ENCODE peak calls at places on chromosomes 3 and 15, in five cellular contexts. A, O, I, J and C are unnamed samples.

GRCh38 chr3:4232798-4233197 is 70.4 kb upstream of the SETMAR start:
- DNase-seq in A (no peak), I (no peak), J (no peak), O (no peak), C (no peak)

GRCh38 chr3:50275996-50276761 is 2.7 kb upstream of the LSMEM2 start:
- DNase-seq in I (no peak), A (no peak), O (no peak), J (no peak), C (no peak)

GRCh38 chr15:69610264-69610663 is 157.6 kb downstream of the RPLP1 start:
- DNase-seq in I (no peak), A (no peak), O (no peak), J (no peak), C (no peak)

GRCh38 chr15:75153084-75153483 is 48.6 kb upstream of the C15orf39 start:
- DNase-seq in I (no peak), A (no peak), O (no peak), J (peak), C (no peak)

GRCh38 chr15:52101542-52102340 is 10.8 kb downstream of the BCL2L10 start:
- DNase-seq in A (no peak), O (no peak), J (peak), I (no peak), C (no peak)

GRCh38 chr3:31275038-31275562 is 257.6 kb upstream of the STT3B start:
- DNase-seq in A (no peak), J (no peak), I (no peak), O (no peak), C (no peak)

GRCh38 chr15:36632196-36632595 is 52.8 kb downstream of the CDIN1 start:
- DNase-seq in J (no peak), I (no peak), A (no peak), O (no peak), C (no peak)

GRCh38 chr3:75089831-75090230 is 475.4 kb upstream of the CNTN3 start:
- DNase-seq in A (no peak), I (no peak), O (no peak), J (no peak), C (no peak)

GRCh38 chr15:42378011-42378410 is 18.7 kb downstream of the CAPN3 start:
- DNase-seq in J (no peak), I (no peak), A (no peak), O (no peak), C (no peak)

GRCh38 chr3:116340680-116341216 is 104.5 kb downstream of the LSAMP start:
- DNase-seq in J (no peak), O (no peak), A (no peak), I (no peak), C (no peak)

GRCh38 chr3:136750209-136750921 is 1.8 kb downstream of the STAG1 start:
- DNase-seq in J (peak), O (no peak), I (no peak), A (no peak), C (no peak)

GRCh38 chr15:57668074-57668473 is 38.4 kb upstream of the POLR2M start:
- DNase-seq in J (no peak), I (no peak), O (no peak), A (no peak), C (no peak)

GRCh38 chr15:42070276-42070965 is 23.9 kb downstream of the PLA2G4D start:
- DNase-seq in A (no peak), J (no peak), O (no peak), I (no peak), C (no peak)

GRCh38 chr3:196357905-196358304 is 19.7 kb upstream of the TM4SF19 start:
- DNase-seq in A (no peak), J (no peak), I (no peak), O (no peak), C (no peak)

GRCh38 chr3:158465074-158465473 is 105.9 kb upstream of the MLF1 start:
- DNase-seq in I (no peak), J (no peak), O (no peak), A (no peak), C (no peak)

GRCh38 chr15:89291934-89292438 is 42.6 kb downstream of the POLG start:
- DNase-seq in O (no peak), I (no peak), A (no peak), J (no peak), C (no peak)

GRCh38 chr3:77247063-77247462 is 207.2 kb downstream of the ROBO2 start:
- DNase-seq in A (no peak), I (no peak), O (no peak), J (no peak), C (no peak)

GRCh38 chr15:92810418-92811138 is 89.5 kb upstream of the CHD2 start:
- DNase-seq in A (no peak), J (peak), I (no peak), O (peak), C (no peak)

GRCh38 chr3:129609591-129610169 is 3.2 kb upstream of the PLXND1 start:
- DNase-seq in I (no peak), A (no peak), O (no peak), J (no peak), C (no peak)

GRCh38 chr15:47027322-47027946 is 689.9 kb upstream of the SEMA6D start:
- DNase-seq in J (no peak), A (no peak), I (no peak), O (no peak), C (no peak)

GRCh38 chr3:197792019-197792647 is 1.1 kb downstream of the LRCH3 start:
- DNase-seq in I (peak), O (no peak), A (no peak), J (peak), C (peak)

GRCh38 chr15:83653639-83654378 is at the start of gene ADAMTSL3:
- DNase-seq in O (peak), I (no peak), A (no peak), J (no peak), C (no peak)

GRCh38 chr3:37384117-37384516 is 209.7 kb upstream of the LRRFIP2 start:
- DNase-seq in I (no peak), O (no peak), A (no peak), J (no peak), C (no peak)

GRCh38 chr3:151835751-151836550 is 22.0 kb downstream of the AADAC start:
- DNase-seq in I (no peak), O (no peak), J (no peak), A (no peak), C (no peak)

GRCh38 chr3:45368382-45368781 is 20.0 kb upstream of the LARS2 start:
- DNase-seq in J (no peak), O (no peak), I (no peak), A (no peak), C (no peak)

GRCh38 chr3:189339996-189340395 is 168.2 kb downstream of the TPRG1 start:
- DNase-seq in I (no peak), J (no peak), A (no peak), O (no peak), C (no peak)

GRCh38 chr3:17301271-17301670 is 416.5 kb downstream of the PLCL2 start:
- DNase-seq in I (no peak), O (no peak), A (no peak), J (no peak), C (no peak)

GRCh38 chr3:23739536-23739935 is 66.2 kb upstream of the UBE2E1 start:
- DNase-seq in A (no peak), I (no peak), J (no peak), O (no peak), C (no peak)

GRCh38 chr3:198079771-198080520 is 119.9 kb downstream of the LMLN start:
- DNase-seq in A (no peak), J (peak), O (peak), I (peak), C (no peak)